ENCODE peak calls at places on chromosomes 11 and 22, in five cellular contexts. One of them, this sample, is unnamed.

GRCh38 chr11:1921576-1922141 is 2.2 kb downstream of the TNNT3 start:
- DNase-seq in fibroblast of pulmonary artery: peak
- DNase-seq in IMR-90: no peak
- DNase-seq in astrocyte of the spinal cord: no peak
- DNase-seq in pancreas: peak
- DNase-seq in this sample: no peak

GRCh38 chr11:115168229-115168671 is 336.0 kb downstream of the CADM1 start:
- DNase-seq in astrocyte of the spinal cord: no peak
- DNase-seq in IMR-90: no peak
- DNase-seq in pancreas: no peak
- DNase-seq in fibroblast of pulmonary artery: no peak
- DNase-seq in this sample: no peak

GRCh38 chr11:88345408-88345807 is 7.9 kb upstream of the CTSC start:
- DNase-seq in fibroblast of pulmonary artery: peak
- DNase-seq in astrocyte of the spinal cord: no peak
- DNase-seq in IMR-90: peak
- DNase-seq in pancreas: no peak
- DNase-seq in this sample: no peak

GRCh38 chr22:32674925-32675825 is 126.3 kb upstream of the TIMP3 start:
- DNase-seq in pancreas: no peak
- DNase-seq in fibroblast of pulmonary artery: no peak
- DNase-seq in IMR-90: no peak
- DNase-seq in astrocyte of the spinal cord: peak
- DNase-seq in this sample: peak

GRCh38 chr11:61532136-61533038 is 23.8 kb downstream of the LRRC10B start:
- DNase-seq in IMR-90: no peak
- DNase-seq in pancreas: no peak
- DNase-seq in astrocyte of the spinal cord: no peak
- DNase-seq in fibroblast of pulmonary artery: peak
- DNase-seq in this sample: peak

GRCh38 chr22:46381142-46381541 is 45.6 kb downstream of the TRMU start:
- DNase-seq in pancreas: no peak
- DNase-seq in astrocyte of the spinal cord: no peak
- DNase-seq in IMR-90: peak
- DNase-seq in fibroblast of pulmonary artery: no peak
- DNase-seq in this sample: peak

GRCh38 chr11:60485987-60486386 is 6.6 kb upstream of the MS4A12 start:
- DNase-seq in IMR-90: no peak
- DNase-seq in fibroblast of pulmonary artery: no peak
- DNase-seq in pancreas: peak
- DNase-seq in astrocyte of the spinal cord: no peak
- DNase-seq in this sample: no peak

GRCh38 chr11:77411238-77411637 is 62.7 kb downstream of the PAK1 start:
- DNase-seq in astrocyte of the spinal cord: peak
- DNase-seq in IMR-90: peak
- DNase-seq in fibroblast of pulmonary artery: peak
- DNase-seq in pancreas: no peak
- DNase-seq in this sample: peak

GRCh38 chr11:64650923-64651523 is 60.0 kb downstream of the SLC22A12 start:
- DNase-seq in IMR-90: peak
- DNase-seq in astrocyte of the spinal cord: no peak
- DNase-seq in pancreas: no peak
- DNase-seq in fibroblast of pulmonary artery: peak
- DNase-seq in this sample: peak

GRCh38 chr22:21992593-21993237 is 10.1 kb upstream of the TOP3B start:
- DNase-seq in IMR-90: no peak
- DNase-seq in pancreas: no peak
- DNase-seq in fibroblast of pulmonary artery: no peak
- DNase-seq in astrocyte of the spinal cord: no peak
- DNase-seq in this sample: no peak

GRCh38 chr11:113477321-113477720 is 2.1 kb upstream of the DRD2 start:
- DNase-seq in astrocyte of the spinal cord: no peak
- DNase-seq in IMR-90: no peak
- DNase-seq in fibroblast of pulmonary artery: no peak
- DNase-seq in pancreas: no peak
- DNase-seq in this sample: peak

GRCh38 chr11:12164061-12165014 is 53.9 kb downstream of the MICAL2 start:
- DNase-seq in pancreas: no peak
- DNase-seq in IMR-90: peak
- DNase-seq in astrocyte of the spinal cord: peak
- DNase-seq in fibroblast of pulmonary artery: peak
- DNase-seq in this sample: peak

GRCh38 chr11:2892215-2893020 is 6.8 kb upstream of the CDKN1C start:
- DNase-seq in fibroblast of pulmonary artery: peak
- DNase-seq in pancreas: peak
- DNase-seq in astrocyte of the spinal cord: peak
- DNase-seq in IMR-90: peak
- DNase-seq in this sample: no peak

GRCh38 chr11:131694526-131695424 is 324.4 kb downstream of the NTM start:
- DNase-seq in fibroblast of pulmonary artery: peak
- DNase-seq in astrocyte of the spinal cord: peak
- DNase-seq in IMR-90: peak
- DNase-seq in pancreas: peak
- DNase-seq in this sample: peak

GRCh38 chr11:34192481-34193401 is 87.3 kb downstream of the NAT10 start:
- DNase-seq in astrocyte of the spinal cord: peak
- DNase-seq in pancreas: no peak
- DNase-seq in fibroblast of pulmonary artery: peak
- DNase-seq in IMR-90: peak
- DNase-seq in this sample: peak

GRCh38 chr11:117300301-117300700 is 9.2 kb downstream of the BACE1-AS start:
- DNase-seq in astrocyte of the spinal cord: peak
- DNase-seq in pancreas: peak
- DNase-seq in fibroblast of pulmonary artery: peak
- DNase-seq in IMR-90: peak
- DNase-seq in this sample: peak

GRCh38 chr11:72220696-72221363 is 3.7 kb upstream of the INPPL1 start:
- DNase-seq in pancreas: peak
- DNase-seq in astrocyte of the spinal cord: no peak
- DNase-seq in IMR-90: no peak
- DNase-seq in fibroblast of pulmonary artery: no peak
- DNase-seq in this sample: no peak

GRCh38 chr11:122933434-122933833 is 48.2 kb downstream of the BSX start:
- DNase-seq in fibroblast of pulmonary artery: no peak
- DNase-seq in IMR-90: no peak
- DNase-seq in pancreas: no peak
- DNase-seq in astrocyte of the spinal cord: no peak
- DNase-seq in this sample: peak

GRCh38 chr11:61972796-61973602 is 5.6 kb upstream of the FTH1 start:
- DNase-seq in pancreas: peak
- DNase-seq in IMR-90: peak
- DNase-seq in astrocyte of the spinal cord: peak
- DNase-seq in fibroblast of pulmonary artery: peak
- DNase-seq in this sample: no peak

GRCh38 chr11:10657308-10658271 is 36.0 kb downstream of the IRAG1 start:
- DNase-seq in pancreas: no peak
- DNase-seq in IMR-90: peak
- DNase-seq in astrocyte of the spinal cord: peak
- DNase-seq in fibroblast of pulmonary artery: peak
- DNase-seq in this sample: peak

GRCh38 chr11:62788991-62789390 is 1.8 kb downstream of the TMEM179B start:
- DNase-seq in astrocyte of the spinal cord: no peak
- DNase-seq in IMR-90: no peak
- DNase-seq in pancreas: no peak
- DNase-seq in fibroblast of pulmonary artery: no peak
- DNase-seq in this sample: no peak

GRCh38 chr22:46146329-46146728 is 4.0 kb upstream of the PPARA start:
- DNase-seq in IMR-90: no peak
- DNase-seq in astrocyte of the spinal cord: no peak
- DNase-seq in fibroblast of pulmonary artery: no peak
- DNase-seq in pancreas: no peak
- DNase-seq in this sample: no peak

GRCh38 chr11:86162257-86162656 is 82.3 kb upstream of the EED start:
- DNase-seq in fibroblast of pulmonary artery: peak
- DNase-seq in astrocyte of the spinal cord: peak
- DNase-seq in IMR-90: peak
- DNase-seq in pancreas: no peak
- DNase-seq in this sample: peak

GRCh38 chr11:33721291-33721840 is 14.9 kb downstream of the CD59 start:
- DNase-seq in astrocyte of the spinal cord: peak
- DNase-seq in IMR-90: peak
- DNase-seq in pancreas: no peak
- DNase-seq in fibroblast of pulmonary artery: peak
- DNase-seq in this sample: peak

GRCh38 chr11:113730887-113731726 is 25.0 kb upstream of the TMPRSS5 start:
- DNase-seq in astrocyte of the spinal cord: peak
- DNase-seq in fibroblast of pulmonary artery: peak
- DNase-seq in pancreas: no peak
- DNase-seq in IMR-90: peak
- DNase-seq in this sample: peak

GRCh38 chr11:34342008-34342533 is 15.7 kb downstream of the ABTB2 start:
- DNase-seq in astrocyte of the spinal cord: peak
- DNase-seq in IMR-90: peak
- DNase-seq in fibroblast of pulmonary artery: no peak
- DNase-seq in pancreas: no peak
- DNase-seq in this sample: peak

GRCh38 chr11:63870351-63871197 is 31.7 kb downstream of the MARK2 start:
- DNase-seq in astrocyte of the spinal cord: no peak
- DNase-seq in IMR-90: peak
- DNase-seq in fibroblast of pulmonary artery: no peak
- DNase-seq in pancreas: no peak
- DNase-seq in this sample: no peak

GRCh38 chr11:60951611-60951908 is 416 bp downstream of the SLC15A3 start:
- DNase-seq in fibroblast of pulmonary artery: no peak
- DNase-seq in pancreas: no peak
- DNase-seq in IMR-90: no peak
- DNase-seq in astrocyte of the spinal cord: no peak
- DNase-seq in this sample: peak

GRCh38 chr11:121649798-121650197 is 197.0 kb upstream of the SORL1-AS1 start:
- DNase-seq in fibroblast of pulmonary artery: no peak
- DNase-seq in pancreas: no peak
- DNase-seq in IMR-90: peak
- DNase-seq in astrocyte of the spinal cord: no peak
- DNase-seq in this sample: no peak

GRCh38 chr11:107859459-107860239 is 1.1 kb upstream of the SLC35F2 start:
- DNase-seq in astrocyte of the spinal cord: no peak
- DNase-seq in fibroblast of pulmonary artery: no peak
- DNase-seq in IMR-90: no peak
- DNase-seq in pancreas: peak
- DNase-seq in this sample: peak

GRCh38 chr11:111461460-111462240 is 50.5 kb downstream of the BTG4 start:
- DNase-seq in astrocyte of the spinal cord: no peak
- DNase-seq in fibroblast of pulmonary artery: no peak
- DNase-seq in pancreas: no peak
- DNase-seq in IMR-90: no peak
- DNase-seq in this sample: peak

GRCh38 chr11:1557904-1558831 is 13.9 kb downstream of the DUSP8 start:
- DNase-seq in fibroblast of pulmonary artery: peak
- DNase-seq in pancreas: peak
- DNase-seq in astrocyte of the spinal cord: peak
- DNase-seq in IMR-90: peak
- DNase-seq in this sample: peak

GRCh38 chr11:128830290-128830813 is 36.7 kb downstream of the KCNJ1 start:
- DNase-seq in fibroblast of pulmonary artery: no peak
- DNase-seq in pancreas: no peak
- DNase-seq in astrocyte of the spinal cord: no peak
- DNase-seq in IMR-90: no peak
- DNase-seq in this sample: no peak

GRCh38 chr11:22130462-22131053 is 62.3 kb upstream of the ANO5 start:
- DNase-seq in IMR-90: no peak
- DNase-seq in astrocyte of the spinal cord: no peak
- DNase-seq in fibroblast of pulmonary artery: peak
- DNase-seq in pancreas: no peak
- DNase-seq in this sample: no peak

GRCh38 chr22:41022470-41023298 is 69.7 kb upstream of the EP300 start:
- DNase-seq in pancreas: peak
- DNase-seq in IMR-90: peak
- DNase-seq in astrocyte of the spinal cord: peak
- DNase-seq in fibroblast of pulmonary artery: peak
- DNase-seq in this sample: peak

GRCh38 chr22:41021039-41021654 is 70.0 kb downstream of the RBX1 start:
- DNase-seq in astrocyte of the spinal cord: no peak
- DNase-seq in fibroblast of pulmonary artery: no peak
- DNase-seq in IMR-90: no peak
- DNase-seq in pancreas: peak
- DNase-seq in this sample: no peak

GRCh38 chr22:41023299-41023623 is 69.1 kb upstream of the EP300 start:
- DNase-seq in astrocyte of the spinal cord: no peak
- DNase-seq in fibroblast of pulmonary artery: no peak
- DNase-seq in IMR-90: no peak
- DNase-seq in pancreas: no peak
- DNase-seq in this sample: no peak

DNA sequence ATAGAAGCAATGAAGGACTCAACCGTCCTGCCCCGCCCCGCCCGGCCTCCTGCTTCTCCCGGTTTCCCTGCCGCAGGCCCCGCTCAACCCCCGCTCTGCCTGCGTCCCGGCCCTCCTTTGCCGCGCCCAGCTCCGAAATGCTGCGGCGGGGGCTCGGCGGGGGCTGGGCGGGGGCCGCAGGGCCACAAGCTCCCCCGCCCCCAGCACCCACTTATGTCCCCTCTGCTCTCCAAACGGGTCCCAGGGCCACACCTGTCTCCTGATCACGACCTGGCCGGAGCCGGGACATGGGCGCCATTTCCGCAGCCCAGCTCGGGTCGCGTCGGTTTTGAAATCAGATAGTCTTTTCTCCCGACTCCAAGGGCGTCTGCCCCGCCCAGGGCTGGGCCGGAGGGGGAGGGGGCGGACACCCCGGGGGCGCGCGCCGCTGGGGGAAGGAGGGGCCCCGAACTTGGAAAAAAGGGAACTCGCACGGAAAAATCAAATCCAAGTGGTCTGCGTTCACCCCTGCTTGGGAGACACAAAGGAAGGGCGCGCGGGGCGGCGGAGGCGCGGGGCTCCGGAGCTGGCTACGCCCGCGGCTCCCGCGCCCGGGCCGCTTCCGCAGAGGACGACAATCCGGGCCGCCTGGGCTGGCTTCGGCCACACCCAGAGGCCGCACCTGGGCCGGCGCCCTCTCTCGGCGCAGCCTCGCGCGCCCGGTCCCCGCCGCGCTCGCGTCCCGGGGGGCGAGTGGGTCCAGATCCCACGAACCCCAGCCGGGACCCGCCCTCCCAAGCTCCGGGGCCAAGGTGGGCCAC is 70.5 kb upstream of the EP300 start:
- DNase-seq in fibroblast of pulmonary artery: peak
- DNase-seq in pancreas: peak
- DNase-seq in IMR-90: peak
- DNase-seq in astrocyte of the spinal cord: peak
- DNase-seq in this sample: peak
- TF ChIP-seq CTCF in fibroblast of pulmonary artery: no peak
- TF ChIP-seq CTCF in pancreas: no peak
- TF ChIP-seq CTCF in IMR-90: no peak
- TF ChIP-seq CTCF in astrocyte of the spinal cord: no peak
- TF ChIP-seq CTCF in this sample: no peak

GRCh38 chr11:102522332-102523207 is 8.0 kb downstream of the MMP7 start:
- DNase-seq in astrocyte of the spinal cord: no peak
- DNase-seq in fibroblast of pulmonary artery: no peak
- DNase-seq in IMR-90: no peak
- DNase-seq in pancreas: no peak
- DNase-seq in this sample: no peak
- H3K4me3 ChIP-seq in astrocyte of the spinal cord: no peak
- H3K4me3 ChIP-seq in fibroblast of pulmonary artery: no peak
- H3K4me3 ChIP-seq in IMR-90: no peak
- H3K4me3 ChIP-seq in pancreas: no peak
- H3K4me3 ChIP-seq in this sample: no peak

GRCh38 chr22:42428760-42429159 is 3.4 kb downstream of the NFAM1 start:
- DNase-seq in astrocyte of the spinal cord: no peak
- DNase-seq in IMR-90: no peak
- DNase-seq in fibroblast of pulmonary artery: no peak
- DNase-seq in pancreas: no peak
- DNase-seq in this sample: no peak
- TF ChIP-seq CTCF in astrocyte of the spinal cord: no peak
- TF ChIP-seq CTCF in IMR-90: no peak
- TF ChIP-seq CTCF in fibroblast of pulmonary artery: no peak
- TF ChIP-seq CTCF in pancreas: no peak
- TF ChIP-seq CTCF in this sample: no peak

GRCh38 chr11:67421421-67422031 is 6.0 kb downstream of the CARNS1 start:
- DNase-seq in fibroblast of pulmonary artery: no peak
- DNase-seq in pancreas: no peak
- DNase-seq in astrocyte of the spinal cord: no peak
- DNase-seq in IMR-90: no peak
- DNase-seq in this sample: no peak
- H3K4me3 ChIP-seq in fibroblast of pulmonary artery: no peak
- H3K4me3 ChIP-seq in pancreas: peak
- H3K4me3 ChIP-seq in astrocyte of the spinal cord: no peak
- H3K4me3 ChIP-seq in IMR-90: no peak
- H3K4me3 ChIP-seq in this sample: peak